ENCODE peak calls at places on chromosome 21, in ten cellular contexts. One of them, this sample, is unnamed.

GRCh38 chr21:14403681-14404318 is 20.9 kb upstream of the HSPA13 start:
- DNase-seq in CD8-positive, alpha-beta T cell: no peak
- DNase-seq in ovary: no peak
- DNase-seq in HepG2: peak
- DNase-seq in endothelial cell of umbilical vein: peak
- DNase-seq in transverse colon: no peak
- DNase-seq in SK-N-SH: peak
- DNase-seq in GM23248: peak
- DNase-seq in stomach: no peak
- DNase-seq in aorta: no peak
- DNase-seq in this sample: no peak

GRCh38 chr21:37335053-37335452 is 31.5 kb upstream of the DYRK1A start:
- DNase-seq in stomach: no peak
- DNase-seq in endothelial cell of umbilical vein: no peak
- DNase-seq in aorta: no peak
- DNase-seq in transverse colon: no peak
- DNase-seq in SK-N-SH: no peak
- DNase-seq in CD8-positive, alpha-beta T cell: no peak
- DNase-seq in ovary: no peak
- DNase-seq in HepG2: no peak
- DNase-seq in GM23248: no peak
- DNase-seq in this sample: no peak

GRCh38 chr21:24729568-24729967 is 877.7 kb downstream of the MRPL39 start:
- DNase-seq in endothelial cell of umbilical vein: no peak
- DNase-seq in ovary: no peak
- DNase-seq in transverse colon: no peak
- DNase-seq in CD8-positive, alpha-beta T cell: no peak
- DNase-seq in SK-N-SH: no peak
- DNase-seq in HepG2: no peak
- DNase-seq in GM23248: no peak
- DNase-seq in stomach: no peak
- DNase-seq in aorta: no peak
- DNase-seq in this sample: no peak

GRCh38 chr21:28233536-28234220 is 759.0 kb downstream of the LTN1 start:
- DNase-seq in CD8-positive, alpha-beta T cell: no peak
- DNase-seq in SK-N-SH: no peak
- DNase-seq in ovary: no peak
- DNase-seq in GM23248: no peak
- DNase-seq in aorta: no peak
- DNase-seq in transverse colon: no peak
- DNase-seq in endothelial cell of umbilical vein: no peak
- DNase-seq in HepG2: no peak
- DNase-seq in stomach: no peak
- DNase-seq in this sample: no peak

GRCh38 chr21:17693801-17694200 is 81.1 kb upstream of the BTG3 start:
- DNase-seq in CD8-positive, alpha-beta T cell: no peak
- DNase-seq in aorta: no peak
- DNase-seq in GM23248: no peak
- DNase-seq in stomach: no peak
- DNase-seq in transverse colon: no peak
- DNase-seq in HepG2: no peak
- DNase-seq in endothelial cell of umbilical vein: no peak
- DNase-seq in SK-N-SH: no peak
- DNase-seq in ovary: no peak
- DNase-seq in this sample: no peak

GRCh38 chr21:20970691-20971090 is 27.5 kb upstream of the NCAM2 start:
- DNase-seq in stomach: no peak
- DNase-seq in HepG2: no peak
- DNase-seq in endothelial cell of umbilical vein: no peak
- DNase-seq in CD8-positive, alpha-beta T cell: no peak
- DNase-seq in SK-N-SH: no peak
- DNase-seq in transverse colon: no peak
- DNase-seq in ovary: no peak
- DNase-seq in GM23248: no peak
- DNase-seq in aorta: no peak
- DNase-seq in this sample: no peak

GRCh38 chr21:32834825-32835224 is 63.3 kb upstream of the PAXBP1 start:
- DNase-seq in stomach: no peak
- DNase-seq in CD8-positive, alpha-beta T cell: no peak
- DNase-seq in aorta: no peak
- DNase-seq in endothelial cell of umbilical vein: no peak
- DNase-seq in ovary: no peak
- DNase-seq in GM23248: no peak
- DNase-seq in HepG2: no peak
- DNase-seq in transverse colon: no peak
- DNase-seq in SK-N-SH: no peak
- DNase-seq in this sample: no peak

GRCh38 chr21:37055271-37055855 is 17.5 kb downstream of the PIGP start:
- DNase-seq in ovary: no peak
- DNase-seq in aorta: no peak
- DNase-seq in endothelial cell of umbilical vein: no peak
- DNase-seq in GM23248: no peak
- DNase-seq in stomach: no peak
- DNase-seq in SK-N-SH: peak
- DNase-seq in CD8-positive, alpha-beta T cell: no peak
- DNase-seq in transverse colon: no peak
- DNase-seq in HepG2: no peak
- DNase-seq in this sample: no peak

GRCh38 chr21:33654412-33654811 is 12.1 kb downstream of the ITSN1 start:
- DNase-seq in ovary: no peak
- DNase-seq in SK-N-SH: no peak
- DNase-seq in CD8-positive, alpha-beta T cell: no peak
- DNase-seq in transverse colon: no peak
- DNase-seq in aorta: no peak
- DNase-seq in GM23248: no peak
- DNase-seq in stomach: no peak
- DNase-seq in HepG2: no peak
- DNase-seq in endothelial cell of umbilical vein: no peak
- DNase-seq in this sample: no peak

GRCh38 chr21:17848228-17848627 is 29.1 kb upstream of the C21orf91 start:
- DNase-seq in transverse colon: peak
- DNase-seq in ovary: no peak
- DNase-seq in stomach: no peak
- DNase-seq in GM23248: peak
- DNase-seq in SK-N-SH: no peak
- DNase-seq in aorta: peak
- DNase-seq in HepG2: no peak
- DNase-seq in endothelial cell of umbilical vein: no peak
- DNase-seq in CD8-positive, alpha-beta T cell: no peak
- DNase-seq in this sample: no peak

GRCh38 chr21:37338671-37339526 is 27.7 kb upstream of the DYRK1A start:
- DNase-seq in SK-N-SH: peak
- DNase-seq in transverse colon: no peak
- DNase-seq in HepG2: peak
- DNase-seq in GM23248: peak
- DNase-seq in ovary: peak
- DNase-seq in endothelial cell of umbilical vein: peak
- DNase-seq in stomach: no peak
- DNase-seq in CD8-positive, alpha-beta T cell: no peak
- DNase-seq in aorta: peak
- DNase-seq in this sample: peak

GRCh38 chr21:29557200-29557599 is 258.5 kb downstream of the BACH1 start:
- DNase-seq in endothelial cell of umbilical vein: no peak
- DNase-seq in HepG2: no peak
- DNase-seq in aorta: no peak
- DNase-seq in SK-N-SH: no peak
- DNase-seq in GM23248: no peak
- DNase-seq in CD8-positive, alpha-beta T cell: no peak
- DNase-seq in ovary: no peak
- DNase-seq in stomach: no peak
- DNase-seq in transverse colon: no peak
- DNase-seq in this sample: no peak

GRCh38 chr21:34526618-34527290 is 14.7 kb upstream of the KCNE1 start:
- DNase-seq in SK-N-SH: no peak
- DNase-seq in endothelial cell of umbilical vein: peak
- DNase-seq in GM23248: peak
- DNase-seq in aorta: peak
- DNase-seq in CD8-positive, alpha-beta T cell: no peak
- DNase-seq in ovary: peak
- DNase-seq in HepG2: peak
- DNase-seq in stomach: peak
- DNase-seq in transverse colon: peak
- DNase-seq in this sample: no peak

GRCh38 chr21:34274001-34274400 is 89.8 kb upstream of the KCNE2 start:
- DNase-seq in aorta: no peak
- DNase-seq in HepG2: no peak
- DNase-seq in GM23248: peak
- DNase-seq in ovary: no peak
- DNase-seq in stomach: no peak
- DNase-seq in CD8-positive, alpha-beta T cell: no peak
- DNase-seq in transverse colon: no peak
- DNase-seq in SK-N-SH: no peak
- DNase-seq in endothelial cell of umbilical vein: peak
- DNase-seq in this sample: no peak

GRCh38 chr21:34313116-34313515 is 50.7 kb upstream of the KCNE2 start:
- DNase-seq in ovary: no peak
- DNase-seq in aorta: no peak
- DNase-seq in GM23248: peak
- DNase-seq in SK-N-SH: no peak
- DNase-seq in transverse colon: no peak
- DNase-seq in stomach: no peak
- DNase-seq in HepG2: no peak
- DNase-seq in CD8-positive, alpha-beta T cell: no peak
- DNase-seq in endothelial cell of umbilical vein: peak
- DNase-seq in this sample: no peak

GRCh38 chr21:34523019-34523418 is 11.0 kb upstream of the KCNE1 start:
- DNase-seq in HepG2: peak
- DNase-seq in CD8-positive, alpha-beta T cell: no peak
- DNase-seq in GM23248: no peak
- DNase-seq in endothelial cell of umbilical vein: no peak
- DNase-seq in transverse colon: peak
- DNase-seq in aorta: no peak
- DNase-seq in stomach: peak
- DNase-seq in SK-N-SH: no peak
- DNase-seq in ovary: no peak
- DNase-seq in this sample: no peak

GRCh38 chr21:17370750-17371325 is 142.0 kb upstream of the CXADR start:
- DNase-seq in HepG2: no peak
- DNase-seq in SK-N-SH: no peak
- DNase-seq in stomach: no peak
- DNase-seq in endothelial cell of umbilical vein: no peak
- DNase-seq in transverse colon: no peak
- DNase-seq in CD8-positive, alpha-beta T cell: no peak
- DNase-seq in aorta: no peak
- DNase-seq in GM23248: peak
- DNase-seq in ovary: no peak
- DNase-seq in this sample: no peak

GRCh38 chr21:27513016-27513415 is 546.1 kb upstream of the ADAMTS5 start:
- DNase-seq in HepG2: no peak
- DNase-seq in CD8-positive, alpha-beta T cell: no peak
- DNase-seq in ovary: no peak
- DNase-seq in aorta: no peak
- DNase-seq in stomach: no peak
- DNase-seq in transverse colon: no peak
- DNase-seq in SK-N-SH: peak
- DNase-seq in endothelial cell of umbilical vein: no peak
- DNase-seq in GM23248: no peak
- DNase-seq in this sample: no peak

GRCh38 chr21:33968082-33968997 is 52.7 kb upstream of the ATP5PO start:
- DNase-seq in transverse colon: peak
- DNase-seq in ovary: no peak
- DNase-seq in stomach: no peak
- DNase-seq in endothelial cell of umbilical vein: peak
- DNase-seq in HepG2: peak
- DNase-seq in CD8-positive, alpha-beta T cell: no peak
- DNase-seq in aorta: no peak
- DNase-seq in GM23248: peak
- DNase-seq in SK-N-SH: no peak
- DNase-seq in this sample: no peak

GRCh38 chr21:36504067-36505058 is 24.4 kb upstream of the CLDN14 start:
- DNase-seq in SK-N-SH: peak
- DNase-seq in stomach: no peak
- DNase-seq in aorta: no peak
- DNase-seq in endothelial cell of umbilical vein: peak
- DNase-seq in CD8-positive, alpha-beta T cell: peak
- DNase-seq in transverse colon: peak
- DNase-seq in ovary: no peak
- DNase-seq in GM23248: peak
- DNase-seq in HepG2: peak
- DNase-seq in this sample: no peak

GRCh38 chr21:28975401-28975800 is 17.3 kb downstream of the LTN1 start:
- DNase-seq in transverse colon: no peak
- DNase-seq in HepG2: no peak
- DNase-seq in aorta: no peak
- DNase-seq in CD8-positive, alpha-beta T cell: no peak
- DNase-seq in SK-N-SH: no peak
- DNase-seq in endothelial cell of umbilical vein: no peak
- DNase-seq in stomach: no peak
- DNase-seq in GM23248: peak
- DNase-seq in ovary: no peak
- DNase-seq in this sample: no peak

GRCh38 chr21:39900491-39900890 is 33.3 kb downstream of the PCP4 start:
- DNase-seq in SK-N-SH: no peak
- DNase-seq in stomach: no peak
- DNase-seq in endothelial cell of umbilical vein: no peak
- DNase-seq in GM23248: no peak
- DNase-seq in aorta: no peak
- DNase-seq in CD8-positive, alpha-beta T cell: no peak
- DNase-seq in HepG2: no peak
- DNase-seq in ovary: no peak
- DNase-seq in transverse colon: no peak
- DNase-seq in this sample: no peak
- H3K27ac ChIP-seq in SK-N-SH: no peak
- H3K27ac ChIP-seq in stomach: no peak
- H3K27ac ChIP-seq in endothelial cell of umbilical vein: no peak
- H3K27ac ChIP-seq in GM23248: no peak
- H3K27ac ChIP-seq in aorta: no peak
- H3K27ac ChIP-seq in CD8-positive, alpha-beta T cell: no peak
- H3K27ac ChIP-seq in HepG2: no peak
- H3K27ac ChIP-seq in ovary: no peak
- H3K27ac ChIP-seq in transverse colon: no peak
- H3K27ac ChIP-seq in this sample: no peak

GRCh38 chr21:25772680-25773079 is 37.9 kb downstream of the GABPA start:
- DNase-seq in HepG2: no peak
- DNase-seq in ovary: no peak
- DNase-seq in aorta: no peak
- DNase-seq in CD8-positive, alpha-beta T cell: no peak
- DNase-seq in transverse colon: no peak
- DNase-seq in endothelial cell of umbilical vein: peak
- DNase-seq in stomach: no peak
- DNase-seq in SK-N-SH: no peak
- DNase-seq in GM23248: no peak
- DNase-seq in this sample: no peak
- H3K27ac ChIP-seq in HepG2: no peak
- H3K27ac ChIP-seq in ovary: no peak
- H3K27ac ChIP-seq in aorta: no peak
- H3K27ac ChIP-seq in CD8-positive, alpha-beta T cell: no peak
- H3K27ac ChIP-seq in transverse colon: no peak
- H3K27ac ChIP-seq in endothelial cell of umbilical vein: no peak
- H3K27ac ChIP-seq in stomach: no peak
- H3K27ac ChIP-seq in SK-N-SH: no peak
- H3K27ac ChIP-seq in GM23248: no peak
- H3K27ac ChIP-seq in this sample: no peak

GRCh38 chr21:43734131-43734634 is 15.3 kb downstream of the PDXK start:
- DNase-seq in HepG2: no peak
- DNase-seq in CD8-positive, alpha-beta T cell: no peak
- DNase-seq in SK-N-SH: no peak
- DNase-seq in endothelial cell of umbilical vein: no peak
- DNase-seq in ovary: no peak
- DNase-seq in aorta: peak
- DNase-seq in transverse colon: peak
- DNase-seq in GM23248: no peak
- DNase-seq in stomach: peak
- DNase-seq in this sample: peak
- H3K27ac ChIP-seq in HepG2: no peak
- H3K27ac ChIP-seq in CD8-positive, alpha-beta T cell: no peak
- H3K27ac ChIP-seq in SK-N-SH: no peak
- H3K27ac ChIP-seq in endothelial cell of umbilical vein: no peak
- H3K27ac ChIP-seq in ovary: no peak
- H3K27ac ChIP-seq in aorta: no peak
- H3K27ac ChIP-seq in transverse colon: peak
- H3K27ac ChIP-seq in GM23248: peak
- H3K27ac ChIP-seq in stomach: peak
- H3K27ac ChIP-seq in this sample: peak

GRCh38 chr21:38661296-38662223 is 144.2 kb upstream of the ETS2 start:
- DNase-seq in GM23248: peak
- DNase-seq in aorta: peak
- DNase-seq in CD8-positive, alpha-beta T cell: no peak
- DNase-seq in transverse colon: peak
- DNase-seq in ovary: peak
- DNase-seq in stomach: no peak
- DNase-seq in SK-N-SH: peak
- DNase-seq in endothelial cell of umbilical vein: peak
- DNase-seq in HepG2: no peak
- DNase-seq in this sample: no peak
- H3K27ac ChIP-seq in GM23248: no peak
- H3K27ac ChIP-seq in aorta: peak
- H3K27ac ChIP-seq in CD8-positive, alpha-beta T cell: no peak
- H3K27ac ChIP-seq in transverse colon: peak
- H3K27ac ChIP-seq in ovary: peak
- H3K27ac ChIP-seq in stomach: peak
- H3K27ac ChIP-seq in SK-N-SH: no peak
- H3K27ac ChIP-seq in endothelial cell of umbilical vein: no peak
- H3K27ac ChIP-seq in HepG2: no peak
- H3K27ac ChIP-seq in this sample: peak